ENCODE peak calls at places on chromosomes 13 and 19, in nine cellular contexts. E, A, M, Q, W, O, P, D and K are unnamed samples.

GRCh38 chr19:53102186-53102585 is 1.0 kb downstream of the ZNF160 start:
- DNase-seq in E (no peak), A (no peak), M (no peak), Q (peak; percentile 12), W (no peak), O (no peak), P (no peak), D (no peak), K (no peak)

GRCh38 chr19:52689804-52690394 is 44.9 kb downstream of the ZNF611 start:
- DNase-seq in E (peak; percentile 1), A (peak; percentile 37), M (no peak), Q (peak; percentile 52), W (no peak), O (peak; percentile 49), P (peak; percentile 41), D (peak; percentile 58), K (peak; percentile 62)

GRCh38 chr19:4678881-4679379 is 8.8 kb upstream of the MYDGF start:
- DNase-seq in E (no peak), A (peak; percentile 32), M (no peak), Q (peak; percentile 51), W (peak; percentile 82), O (peak; percentile 49), P (peak; percentile 22), D (peak; percentile 31), K (peak; percentile 96)

GRCh38 chr13:113836917-113837553 is 26.8 kb downstream of the GAS6 start:
- DNase-seq in E (peak; percentile 79), A (no peak), M (peak; percentile 53), Q (no peak), W (no peak), O (peak; percentile 66), P (no peak), D (peak; percentile 53), K (no peak)

GRCh38 chr19:2371656-2372055 is 11.6 kb downstream of the TMPRSS9 start:
- DNase-seq in E (no peak), A (no peak), M (no peak), Q (no peak), W (no peak), O (no peak), P (no peak), D (no peak), K (no peak)

GRCh38 chr13:67148219-67148583 is 81.9 kb downstream of the PCDH9 start:
- DNase-seq in E (peak; percentile 33), A (no peak), M (no peak), Q (no peak), W (no peak), O (no peak), P (no peak), D (no peak), K (no peak)

GRCh38 chr13:29573190-29573589 is 22.3 kb downstream of the SLC7A1 start:
- DNase-seq in E (peak; percentile 13), A (no peak), M (no peak), Q (no peak), W (no peak), O (no peak), P (no peak), D (peak; percentile 87), K (no peak)

GRCh38 chr13:33328691-33329090 is 43.1 kb upstream of the STARD13 start:
- DNase-seq in E (peak; percentile 45), A (no peak), M (peak; percentile 26), Q (no peak), W (no peak), O (no peak), P (no peak), D (no peak), K (no peak)

GRCh38 chr19:12880551-12881171 is 588 bp downstream of the DNASE2 start:
- DNase-seq in E (peak; percentile 18), A (peak; percentile 37), M (no peak), Q (peak; percentile 29), W (no peak), O (no peak), P (no peak), D (peak; percentile 39), K (peak; percentile 56)

GRCh38 chr13:99165753-99166587 is 34.7 kb upstream of the UBAC2 start:
- DNase-seq in E (no peak), A (no peak), M (no peak), Q (no peak), W (no peak), O (no peak), P (no peak), D (no peak), K (no peak)

GRCh38 chr13:33279898-33280549 is 5.5 kb downstream of the STARD13 start:
- DNase-seq in E (peak; percentile 88), A (no peak), M (no peak), Q (no peak), W (no peak), O (no peak), P (no peak), D (no peak), K (no peak)

GRCh38 chr19:5281588-5281987 is 59.0 kb downstream of the PTPRS start:
- DNase-seq in E (peak; percentile 73), A (no peak), M (no peak), Q (no peak), W (no peak), O (no peak), P (no peak), D (peak; percentile 28), K (no peak)

GRCh38 chr19:46515879-46516350 is 20.2 kb upstream of the PNMA8B start:
- DNase-seq in E (peak; percentile 28), A (no peak), M (peak; percentile 11), Q (peak; percentile 34), W (no peak), O (no peak), P (peak; percentile 28), D (no peak), K (no peak)

GRCh38 chr19:13506550-13506878 is 235 bp upstream of the CACNA1A start:
- DNase-seq in E (no peak), A (no peak), M (no peak), Q (no peak), W (no peak), O (no peak), P (no peak), D (no peak), K (peak; percentile 35)

GRCh38 chr19:14614099-14614412 is 31.2 kb downstream of the CLEC17A start:
- DNase-seq in E (no peak), A (no peak), M (no peak), Q (no peak), W (no peak), O (no peak), P (no peak), D (no peak), K (no peak)

GRCh38 chr19:10766681-10767201 is 48.9 kb downstream of the DNM2 start:
- DNase-seq in E (peak; percentile 43), A (no peak), M (peak; percentile 73), Q (no peak), W (no peak), O (no peak), P (no peak), D (no peak), K (no peak)

GRCh38 chr19:1796395-1797142 is 15.5 kb downstream of the ATP8B3 start:
- DNase-seq in E (no peak), A (no peak), M (no peak), Q (no peak), W (no peak), O (no peak), P (no peak), D (no peak), K (no peak)

GRCh38 chr19:362154-362553 is 17.6 kb upstream of the MIER2 start:
- DNase-seq in E (no peak), A (no peak), M (no peak), Q (no peak), W (no peak), O (no peak), P (no peak), D (no peak), K (no peak)